ENCODE peak calls at places on chromosomes 7 and 10, in seven cellular contexts. F, N, J, L, Y, B and C are unnamed samples. For H3K79me1, the result is how much of the 10 kb centered on the place peaks cover.

GRCh38 chr7:29208410-29209250 is 14.1 kb downstream of the CHN2 start:
- DNase-seq in F (no peak), N (no peak), J (no peak), L (no peak), Y (no peak), B (no peak), C (no peak)

GRCh38 chr7:27901028-27901760 is 161.2 kb downstream of the TAX1BP1 start:
- DNase-seq in F (no peak), N (peak), J (no peak), L (no peak), Y (no peak), B (peak), C (no peak)

GRCh38 chr10:48444266-48444665 is 137.8 kb downstream of the MAPK8 start:
- DNase-seq in F (peak), N (peak), J (peak), L (peak), Y (no peak), B (no peak), C (peak)

GRCh38 chr7:95599069-95599468 is 2.8 kb upstream of the PDK4 start:
- DNase-seq in F (no peak), N (no peak), J (no peak), L (no peak), Y (no peak), B (no peak), C (no peak)

GRCh38 chr7:42511027-42511426 is 274.0 kb upstream of the GLI3 start:
- DNase-seq in F (no peak), N (no peak), J (no peak), L (no peak), Y (peak), B (peak), C (peak)

GRCh38 chr7:106644999-106645398 is 16.0 kb downstream of the CCDC71L start:
- DNase-seq in F (no peak), N (no peak), J (no peak), L (no peak), Y (no peak), B (no peak), C (no peak)

GRCh38 chr10:96676272-96677112 is 43.8 kb downstream of the PIK3AP1 start:
- DNase-seq in F (no peak), N (no peak), J (no peak), L (no peak), Y (no peak), B (no peak), C (no peak)

GRCh38 chr10:124403548-124403947 is 15.2 kb downstream of the OAT start:
- DNase-seq in F (peak), N (peak), J (peak), L (peak), Y (peak), B (peak), C (peak)

GRCh38 chr7:105387621-105388372 is 924 bp downstream of the SRPK2 start:
- DNase-seq in F (peak), N (peak), J (peak), L (peak), Y (peak), B (peak), C (peak)

GRCh38 chr10:17038627-17039026 is 91.0 kb downstream of the CUBN start:
- DNase-seq in F (no peak), N (no peak), J (no peak), L (no peak), Y (no peak), B (no peak), C (no peak)

GRCh38 chr7:132295198-132295597 is 281.1 kb downstream of the PLXNA4 start:
- DNase-seq in F (no peak), N (no peak), J (no peak), L (no peak), Y (no peak), B (peak), C (no peak)

GRCh38 chr7:95059842-95060313 is 152.5 kb downstream of the PPP1R9A start:
- DNase-seq in F (no peak), N (no peak), J (no peak), L (no peak), Y (no peak), B (no peak), C (no peak)

GRCh38 chr10:112986791-112987190 is 36.7 kb downstream of the TCF7L2 start:
- DNase-seq in F (no peak), N (no peak), J (no peak), L (no peak), Y (peak), B (no peak), C (peak)

GRCh38 chr10:17416442-17417211 is 37.8 kb downstream of the ST8SIA6 start:
- DNase-seq in F (no peak), N (no peak), J (no peak), L (no peak), Y (no peak), B (no peak), C (no peak)

GRCh38 chr10:92173996-92174395 is 116.9 kb downstream of the CPEB3 start:
- DNase-seq in F (no peak), N (no peak), J (peak), L (no peak), Y (no peak), B (no peak), C (no peak)

GRCh38 chr7:117711556-117711955 is 161.7 kb downstream of the CTTNBP2 start:
- DNase-seq in F (no peak), N (no peak), J (no peak), L (no peak), Y (no peak), B (no peak), C (no peak)

GRCh38 chr7:116576350-116577319 is 51.8 kb downstream of the CAV1 start:
- DNase-seq in F (no peak), N (peak), J (no peak), L (no peak), Y (no peak), B (peak), C (no peak)

GRCh38 chr7:116578526-116578925 is 53.7 kb downstream of the CAV1 start:
- DNase-seq in F (no peak), N (no peak), J (no peak), L (no peak), Y (peak), B (peak), C (no peak)

GRCh38 chr7:116575853-116576252 is 51.0 kb downstream of the CAV1 start:
- DNase-seq in F (no peak), N (no peak), J (no peak), L (no peak), Y (no peak), B (no peak), C (no peak)

GRCh38 chr7:116579322-116579721 is 54.5 kb downstream of the CAV1 start:
- DNase-seq in F (no peak), N (no peak), J (no peak), L (no peak), Y (no peak), B (no peak), C (no peak)

DNA sequence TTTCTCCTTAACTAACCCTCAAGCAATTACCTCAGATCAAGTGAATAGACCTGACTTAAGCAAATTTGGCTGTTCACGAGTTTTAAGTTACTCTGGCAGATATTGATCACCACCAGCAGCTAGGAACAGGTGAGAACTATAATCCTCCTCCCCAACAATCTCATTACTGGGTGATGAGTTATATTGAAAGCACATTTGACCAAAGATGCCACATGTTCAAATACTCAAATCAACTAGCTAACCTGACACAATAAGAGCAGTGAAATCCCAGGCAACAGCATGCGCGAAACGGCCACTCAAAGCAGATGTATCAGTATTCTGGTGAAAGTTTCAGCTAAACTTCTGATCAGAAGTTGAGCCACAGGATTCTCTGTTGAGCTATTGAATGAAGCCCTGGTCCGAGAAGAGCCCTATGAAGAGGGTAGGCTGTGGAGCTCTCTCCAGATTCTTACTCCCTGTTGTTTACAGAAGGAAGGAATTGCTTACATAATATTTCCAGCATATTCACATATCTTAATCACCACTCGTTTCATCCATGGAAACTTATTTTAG is 52.6 kb downstream of the CAV1 start:
- DNase-seq in F (no peak), N (peak), J (no peak), L (no peak), Y (no peak), B (no peak), C (no peak)
- H3K79me1 ChIP-seq in F (under half), N (under half), J (under half), L (under half), Y (under half), B (under half), C (under half)

GRCh38 chr10:102283488-102283887 is 38.2 kb downstream of the GBF1 start:
- DNase-seq in F (no peak), N (no peak), J (no peak), L (no peak), Y (no peak), B (no peak), C (no peak)

GRCh38 chr10:102275343-102275742 is 30.0 kb downstream of the GBF1 start:
- DNase-seq in F (no peak), N (no peak), J (no peak), L (no peak), Y (no peak), B (no peak), C (no peak)

GRCh38 chr10:102281103-102281502 is 35.8 kb downstream of the GBF1 start:
- DNase-seq in F (no peak), N (peak), J (no peak), L (no peak), Y (no peak), B (peak), C (peak)

GRCh38 chr10:102280397-102281015 is 35.2 kb downstream of the GBF1 start:
- DNase-seq in F (no peak), N (peak), J (no peak), L (no peak), Y (no peak), B (peak), C (no peak)

DNA sequence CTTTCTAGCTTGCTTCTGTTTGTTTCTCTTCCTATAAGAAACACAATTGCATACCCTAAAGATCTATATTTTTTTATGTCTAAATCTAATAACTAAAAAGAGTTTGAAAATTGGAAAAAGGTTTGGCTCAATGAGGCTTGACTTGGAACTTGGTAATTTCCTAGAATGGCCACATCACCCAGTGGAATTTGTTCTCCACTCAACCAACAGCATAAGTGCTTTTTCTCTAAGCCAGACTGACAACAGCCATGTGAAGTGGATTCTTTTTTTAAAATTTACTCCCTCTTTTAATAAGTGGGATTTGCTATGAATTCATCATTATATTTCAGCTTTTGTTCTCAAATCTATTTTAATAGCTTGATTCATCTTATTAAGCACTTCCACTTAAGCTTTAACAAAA is 33.8 kb downstream of the GBF1 start:
- DNase-seq in F (no peak), N (no peak), J (no peak), L (no peak), Y (no peak), B (no peak), C (no peak)
- H3K79me1 ChIP-seq in F (under half), N (half or more), J (under half), L (under half), Y (under half), B (under half), C (under half)

GRCh38 chr10:94043431-94043990 is 49.8 kb downstream of the PLCE1 start:
- DNase-seq in F (no peak), N (no peak), J (no peak), L (no peak), Y (no peak), B (no peak), C (no peak)

GRCh38 chr10:94049911-94050310 is 56.2 kb downstream of the PLCE1 start:
- DNase-seq in F (no peak), N (no peak), J (no peak), L (no peak), Y (no peak), B (peak), C (no peak)

GRCh38 chr10:94046152-94046551 is 52.4 kb downstream of the PLCE1 start:
- DNase-seq in F (no peak), N (no peak), J (no peak), L (no peak), Y (no peak), B (no peak), C (no peak)

GRCh38 chr10:94042814-94043175 is 49.1 kb downstream of the PLCE1 start:
- DNase-seq in F (no peak), N (no peak), J (no peak), L (no peak), Y (no peak), B (no peak), C (no peak)

DNA sequence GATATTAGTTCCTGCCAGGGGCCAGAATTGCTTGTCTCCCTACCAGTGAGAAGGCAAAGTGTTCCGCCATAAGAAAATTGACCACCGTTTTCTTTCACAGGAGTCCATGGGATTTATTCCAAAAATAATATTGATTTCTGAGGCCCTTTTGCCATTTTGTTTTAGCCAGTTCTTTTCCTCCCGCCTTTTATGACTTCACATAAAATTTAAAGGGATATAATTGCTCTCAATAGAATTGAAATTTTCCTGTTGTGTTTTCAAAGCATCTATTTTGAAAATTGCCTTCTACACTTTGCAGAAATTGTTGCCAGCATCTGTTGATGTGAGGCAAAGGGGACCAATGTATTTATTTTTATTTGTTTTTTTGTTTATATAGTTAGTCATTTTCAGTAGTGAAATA is 53.6 kb downstream of the PLCE1 start:
- DNase-seq in F (no peak), N (no peak), J (no peak), L (no peak), Y (no peak), B (no peak), C (no peak)
- H3K79me1 ChIP-seq in F (under half), N (under half), J (under half), L (under half), Y (under half), B (under half), C (under half)

DNA sequence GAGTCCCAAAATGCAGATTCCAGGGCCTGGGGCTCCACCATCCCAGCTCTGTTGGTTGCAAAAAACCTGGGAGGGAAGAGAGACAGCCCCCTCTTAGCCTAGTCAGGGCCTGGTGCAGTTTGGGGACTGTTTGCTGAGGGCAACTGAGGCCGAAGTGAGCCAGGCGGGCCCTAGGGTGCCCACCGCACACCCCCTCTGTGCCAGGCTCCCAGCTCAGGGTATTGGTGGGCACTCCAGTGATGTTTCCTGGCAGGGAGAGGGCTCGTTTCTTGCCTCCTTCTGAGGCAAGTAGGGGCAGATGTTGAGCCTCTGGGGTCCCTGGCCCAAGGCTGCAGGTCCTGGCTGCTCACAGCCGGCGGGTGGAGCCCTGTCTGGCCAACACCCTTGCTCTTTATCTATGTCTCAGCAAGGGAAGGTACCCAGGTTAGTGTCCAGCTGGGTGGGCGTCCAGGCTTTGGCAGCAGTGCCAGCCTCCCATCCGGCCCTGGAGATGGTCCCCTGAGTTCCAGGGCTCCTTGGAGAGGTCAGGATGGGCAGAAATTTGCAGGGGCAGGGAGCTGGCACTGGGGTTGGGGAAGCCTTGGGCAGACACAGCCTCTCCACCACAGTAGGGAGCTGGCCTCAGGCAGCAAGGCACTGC is 37.8 kb downstream of the KCTD7 start:
- DNase-seq in F (no peak), N (no peak), J (no peak), L (no peak), Y (no peak), B (no peak), C (no peak)
- H3K79me1 ChIP-seq in F (under half), N (half or more), J (under half), L (under half), Y (under half), B (under half), C (under half)

GRCh38 chr7:25125137-25125946 is at the start of gene CYCS:
- DNase-seq in F (peak), N (peak), J (peak), L (peak), Y (peak), B (peak), C (peak)
- H3K79me1 ChIP-seq in F (under half), N (under half), J (under half), L (under half), Y (under half), B (under half), C (under half)

GRCh38 chr7:2954433-2954853 is 89.2 kb downstream of the CARD11 start:
- DNase-seq in F (no peak), N (no peak), J (no peak), L (no peak), Y (no peak), B (no peak), C (no peak)

GRCh38 chr7:2953588-2954407 is 89.9 kb downstream of the CARD11 start:
- DNase-seq in F (no peak), N (no peak), J (no peak), L (no peak), Y (no peak), B (no peak), C (no peak)

GRCh38 chr7:2955177-2955768 is 88.4 kb downstream of the CARD11 start:
- DNase-seq in F (no peak), N (no peak), J (no peak), L (no peak), Y (no peak), B (no peak), C (no peak)

GRCh38 chr7:2956526-2957368 is 86.9 kb downstream of the CARD11 start:
- DNase-seq in F (no peak), N (peak), J (no peak), L (no peak), Y (peak), B (peak), C (peak)

GRCh38 chr7:2956076-2956475 is 87.6 kb downstream of the CARD11 start:
- DNase-seq in F (no peak), N (no peak), J (no peak), L (no peak), Y (no peak), B (no peak), C (no peak)
- H3K79me1 ChIP-seq in F (under half), N (under half), J (under half), L (under half), Y (under half), B (under half), C (under half)

GRCh38 chr7:50221028-50221427 is 83.5 kb upstream of the IKZF1 start:
- DNase-seq in F (no peak), N (no peak), J (no peak), L (no peak), Y (no peak), B (no peak), C (no peak)
- H3K79me1 ChIP-seq in F (under half), N (under half), J (under half), L (under half), Y (under half), B (under half), C (under half)

GRCh38 chr10:67851229-67851628 is 13.2 kb upstream of the DNAJC12 start:
- DNase-seq in F (no peak), N (no peak), J (no peak), L (no peak), Y (no peak), B (no peak), C (no peak)
- H3K79me1 ChIP-seq in F (under half), N (under half), J (under half), L (under half), Y (under half), B (under half), C (under half)

GRCh38 chr10:132225073-132225848 is 38.5 kb downstream of the DPYSL4 start:
- DNase-seq in F (no peak), N (no peak), J (no peak), L (no peak), Y (no peak), B (no peak), C (no peak)

GRCh38 chr10:132222726-132223125 is 36.0 kb downstream of the DPYSL4 start:
- DNase-seq in F (no peak), N (no peak), J (no peak), L (no peak), Y (no peak), B (no peak), C (no peak)

GRCh38 chr10:132223611-132224342 is 37.0 kb downstream of the DPYSL4 start:
- DNase-seq in F (no peak), N (no peak), J (no peak), L (no peak), Y (no peak), B (no peak), C (no peak)

GRCh38 chr10:132224343-132225072 is 37.8 kb downstream of the DPYSL4 start:
- DNase-seq in F (no peak), N (peak), J (no peak), L (no peak), Y (no peak), B (no peak), C (no peak)

GRCh38 chr10:132223156-132223590 is 36.4 kb downstream of the DPYSL4 start:
- DNase-seq in F (peak), N (peak), J (peak), L (peak), Y (peak), B (peak), C (peak)
- H3K79me1 ChIP-seq in F (under half), N (under half), J (under half), L (under half), Y (under half), B (under half), C (under half)

GRCh38 chr7:15199482-15199881 is 296.9 kb upstream of the DGKB start:
- DNase-seq in F (no peak), N (peak), J (no peak), L (no peak), Y (no peak), B (peak), C (peak)
- H3K79me1 ChIP-seq in F (under half), N (under half), J (under half), L (under half), Y (under half), B (under half), C (under half)